ENCODE peak calls at places on chromosomes 2 and 18, in nine cellular contexts. Y, T, R, E, Z, S, B, A and F are unnamed samples.

GRCh38 chr2:229206548-229206947 is 64.5 kb downstream of the PID1 start:
- DNase-seq in Y (no peak), S (no peak), E (no peak), B (no peak), R (no peak), T (no peak), A (no peak), Z (no peak), F (no peak)

GRCh38 chr2:229905601-229906000 is 16.2 kb downstream of the TRIP12 start:
- DNase-seq in Y (no peak), Z (no peak), T (no peak), A (no peak), R (no peak), B (no peak), S (no peak), E (no peak), F (no peak)

GRCh38 chr2:240599141-240599583 is 12.6 kb downstream of the CAPN10 start:
- DNase-seq in Y (peak), E (no peak), A (no peak), R (no peak), B (no peak), T (no peak), Z (no peak), S (no peak), F (no peak)

GRCh38 chr2:3633089-3633981 is 24.7 kb upstream of the ALLC start:
- DNase-seq in Z (no peak), E (peak), S (no peak), B (peak), R (peak), T (no peak), Y (no peak), A (peak), F (no peak)

GRCh38 chr2:158192515-158193234 is 91.0 kb downstream of the UPP2 start:
- DNase-seq in S (no peak), R (no peak), Z (no peak), T (no peak), E (no peak), A (no peak), Y (no peak), B (no peak), F (no peak)

GRCh38 chr2:30631051-30631671 is 176.1 kb downstream of the CAPN13 start:
- DNase-seq in Y (no peak), E (no peak), B (no peak), T (no peak), Z (no peak), S (no peak), A (no peak), R (peak), F (no peak)

GRCh38 chr2:226699321-226699720 is 100.3 kb downstream of the IRS1 start:
- DNase-seq in T (no peak), E (peak), R (no peak), B (peak), Z (no peak), A (peak), Y (no peak), S (no peak), F (no peak)

GRCh38 chr2:138474093-138474834 is 27.3 kb upstream of the SPOPL start:
- DNase-seq in A (no peak), R (no peak), E (no peak), Z (no peak), Y (no peak), S (no peak), B (no peak), T (no peak), F (no peak)

GRCh38 chr2:68103656-68104055 is 40.9 kb upstream of the C1D start:
- DNase-seq in Z (no peak), T (no peak), E (peak), A (no peak), S (no peak), Y (no peak), B (no peak), R (no peak), F (no peak)

GRCh38 chr18:61893971-61894750 is 1.4 kb upstream of the RNF152 start:
- DNase-seq in A (peak), R (peak), Y (peak), S (peak), Z (peak), T (peak), E (peak), B (peak), F (no peak)

GRCh38 chr2:119242276-119243119 is 18.9 kb downstream of the STEAP3 start:
- DNase-seq in E (no peak), T (no peak), S (no peak), R (no peak), A (no peak), B (no peak), Y (no peak), Z (no peak), F (no peak)

GRCh38 chr2:16020389-16021008 is 80.1 kb downstream of the MYCN start:
- DNase-seq in S (no peak), T (no peak), R (no peak), A (peak), Y (no peak), Z (no peak), E (no peak), B (no peak), F (no peak)

GRCh38 chr2:187774551-187775071 is 220.4 kb upstream of the TFPI start:
- DNase-seq in E (peak), Y (no peak), S (peak), T (no peak), B (no peak), R (peak), Z (no peak), A (no peak), F (no peak)

GRCh38 chr2:118312963-118313756 is 224.9 kb downstream of the INSIG2 start:
- DNase-seq in S (no peak), A (no peak), E (peak), T (no peak), Z (no peak), R (no peak), Y (no peak), B (no peak), F (no peak)

GRCh38 chr2:8527676-8528075 is 154.2 kb upstream of the ID2 start:
- DNase-seq in A (no peak), E (no peak), B (no peak), T (no peak), Z (no peak), S (no peak), R (no peak), Y (no peak), F (no peak)

GRCh38 chr2:20593072-20594034 is 57.5 kb downstream of the HS1BP3 start:
- DNase-seq in T (no peak), Y (no peak), B (no peak), E (peak), S (peak), R (peak), Z (no peak), A (no peak), F (no peak)

GRCh38 chr2:107358921-107359320 is 467.8 kb upstream of the RGPD4 start:
- DNase-seq in B (no peak), E (no peak), Z (no peak), T (no peak), Y (no peak), A (no peak), S (no peak), R (no peak), F (no peak)

GRCh38 chr18:43115076-43116035 is at the start of gene RIT2:
- DNase-seq in Y (no peak), S (no peak), B (no peak), T (no peak), R (no peak), Z (no peak), E (no peak), A (peak), F (no peak)

GRCh38 chr18:48155856-48156255 is 225.4 kb upstream of the SMAD2 start:
- DNase-seq in T (no peak), B (no peak), A (no peak), Y (no peak), S (no peak), Z (no peak), R (no peak), E (no peak), F (no peak)

GRCh38 chr2:53509827-53510785 is 257.5 kb upstream of the CHAC2 start:
- DNase-seq in Y (no peak), B (no peak), T (no peak), R (no peak), E (no peak), Z (no peak), A (no peak), S (no peak), F (no peak)

GRCh38 chr2:8006626-8007025 is 675.2 kb upstream of the ID2 start:
- DNase-seq in Z (no peak), E (peak), S (no peak), T (no peak), A (no peak), B (no peak), R (no peak), Y (no peak), F (no peak)